ENCODE peak calls at places on chromosomes 1 and 21, in four cellular contexts. B is skeletal muscle cell, E is small intestine, O is body of pancreas. Q is an unnamed sample.

GRCh38 chr21:14737922-14738321 is 191.8 kb upstream of the SAMSN1 start:
- DNase-seq in B (peak), E (peak), O (peak), Q (peak)

GRCh38 chr1:226132731-226133503 is 53.6 kb downstream of the ACBD3 start:
- DNase-seq in B (no peak), E (peak), O (peak), Q (no peak)

GRCh38 chr1:201504799-201505504 is 2.0 kb downstream of the CSRP1 start:
- DNase-seq in B (no peak), E (no peak), O (no peak), Q (no peak)

GRCh38 chr1:119091618-119092017 is 48.8 kb downstream of the WARS2 start:
- DNase-seq in B (no peak), E (no peak), O (no peak), Q (no peak)

GRCh38 chr1:211603191-211603701 is 24.3 kb upstream of the SLC30A1 start:
- DNase-seq in B (no peak), E (peak), O (no peak), Q (no peak)

GRCh38 chr1:36089393-36090121 is 865 bp downstream of the ADPRS start:
- DNase-seq in B (no peak), E (peak), O (no peak), Q (no peak)

GRCh38 chr1:232551281-232551835 is 78.6 kb downstream of the SIPA1L2 start:
- DNase-seq in B (no peak), E (no peak), O (no peak), Q (no peak)

GRCh38 chr1:224333309-224333926 is 3.4 kb upstream of the NVL start:
- DNase-seq in B (peak), E (peak), O (no peak), Q (peak)

GRCh38 chr1:205568469-205569361 is 63.1 kb downstream of the ELK4 start:
- DNase-seq in B (no peak), E (no peak), O (no peak), Q (no peak)

GRCh38 chr1:172452536-172453159 is 8.8 kb upstream of the PIGC start:
- DNase-seq in B (no peak), E (no peak), O (no peak), Q (no peak)

GRCh38 chr1:154607084-154607747 is 770 bp downstream of the ADAR start:
- DNase-seq in B (no peak), E (peak), O (no peak), Q (no peak)

GRCh38 chr21:42790520-42790919 is 88.8 kb downstream of the WDR4 start:
- DNase-seq in B (no peak), E (peak), O (no peak), Q (no peak)

GRCh38 chr1:218254296-218254918 is 30.7 kb upstream of the RRP15 start:
- DNase-seq in B (no peak), E (peak), O (no peak), Q (peak)

GRCh38 chr1:202567747-202568146 is 142.5 kb downstream of the SYT2 start:
- DNase-seq in B (no peak), E (no peak), O (no peak), Q (no peak)

GRCh38 chr1:19765623-19766022 is 34.1 kb downstream of the TMCO4 start:
- DNase-seq in B (peak), E (no peak), O (no peak), Q (no peak)

GRCh38 chr21:35732788-35733187 is 327.5 kb downstream of the SETD4 start:
- DNase-seq in B (no peak), E (peak), O (no peak), Q (no peak)

DNA sequence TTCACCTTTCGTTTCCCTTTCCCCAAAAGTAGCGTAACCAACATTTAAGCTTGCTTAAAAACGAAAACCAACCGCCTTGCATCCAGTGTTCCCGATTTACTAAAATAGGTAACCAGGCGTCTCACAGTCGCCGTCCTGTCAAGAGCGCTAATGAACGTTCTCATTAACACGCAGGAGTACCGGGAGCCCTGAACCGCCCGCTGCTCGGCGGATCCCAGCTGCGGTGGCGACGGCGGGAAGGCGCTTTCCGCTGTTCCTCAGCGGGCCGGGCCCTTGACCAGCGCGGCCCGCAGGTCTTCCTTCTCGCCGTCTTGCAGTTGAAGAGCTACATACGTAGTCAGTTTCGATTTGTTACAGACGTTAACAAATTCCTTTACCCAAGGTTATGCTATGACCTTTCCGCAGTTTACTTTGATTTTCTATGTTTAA is 2.0 kb downstream of the OLIG1 start:
- DNase-seq in B (no peak), E (no peak), O (no peak), Q (peak)
- H3K4me3 ChIP-seq in B (peak), E (peak), O (no peak), Q (peak)

DNA sequence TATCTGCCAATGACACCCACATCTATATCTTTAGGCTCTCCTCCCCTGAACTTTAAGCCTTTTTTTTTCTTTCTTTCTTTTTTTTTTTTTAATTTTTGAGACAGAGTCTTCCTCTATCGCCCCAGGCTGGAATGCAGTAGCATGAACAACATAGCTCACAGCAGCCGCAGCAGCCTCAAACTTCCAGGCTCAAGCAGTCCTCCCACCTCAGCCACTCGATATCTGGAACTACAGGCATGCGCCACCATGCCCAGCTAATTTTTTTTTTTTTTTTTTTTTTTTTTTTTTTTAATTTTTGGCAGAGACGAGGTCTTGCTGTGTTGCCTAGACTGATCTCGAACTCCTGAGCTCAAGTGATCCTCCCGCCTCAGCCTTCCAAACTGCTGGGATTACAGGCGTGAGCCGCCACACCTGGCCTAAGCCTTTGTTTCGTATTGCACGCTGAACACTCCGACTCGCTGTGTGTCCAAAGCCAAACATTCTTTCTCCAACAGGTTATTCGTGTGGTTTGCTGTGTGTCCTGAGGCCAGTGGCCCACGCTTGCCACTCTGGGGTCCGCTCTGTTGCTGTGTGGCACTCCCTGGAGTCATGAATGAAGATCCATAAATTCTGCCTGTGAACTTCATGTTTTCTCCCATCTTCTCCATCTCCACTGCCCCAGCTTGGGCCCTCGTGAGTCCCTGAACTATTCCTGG is 119.4 kb downstream of the CAMTA1 start:
- DNase-seq in B (no peak), E (no peak), O (no peak), Q (no peak)
- H3K4me3 ChIP-seq in B (no peak), E (no peak), O (no peak), Q (no peak)

DNA sequence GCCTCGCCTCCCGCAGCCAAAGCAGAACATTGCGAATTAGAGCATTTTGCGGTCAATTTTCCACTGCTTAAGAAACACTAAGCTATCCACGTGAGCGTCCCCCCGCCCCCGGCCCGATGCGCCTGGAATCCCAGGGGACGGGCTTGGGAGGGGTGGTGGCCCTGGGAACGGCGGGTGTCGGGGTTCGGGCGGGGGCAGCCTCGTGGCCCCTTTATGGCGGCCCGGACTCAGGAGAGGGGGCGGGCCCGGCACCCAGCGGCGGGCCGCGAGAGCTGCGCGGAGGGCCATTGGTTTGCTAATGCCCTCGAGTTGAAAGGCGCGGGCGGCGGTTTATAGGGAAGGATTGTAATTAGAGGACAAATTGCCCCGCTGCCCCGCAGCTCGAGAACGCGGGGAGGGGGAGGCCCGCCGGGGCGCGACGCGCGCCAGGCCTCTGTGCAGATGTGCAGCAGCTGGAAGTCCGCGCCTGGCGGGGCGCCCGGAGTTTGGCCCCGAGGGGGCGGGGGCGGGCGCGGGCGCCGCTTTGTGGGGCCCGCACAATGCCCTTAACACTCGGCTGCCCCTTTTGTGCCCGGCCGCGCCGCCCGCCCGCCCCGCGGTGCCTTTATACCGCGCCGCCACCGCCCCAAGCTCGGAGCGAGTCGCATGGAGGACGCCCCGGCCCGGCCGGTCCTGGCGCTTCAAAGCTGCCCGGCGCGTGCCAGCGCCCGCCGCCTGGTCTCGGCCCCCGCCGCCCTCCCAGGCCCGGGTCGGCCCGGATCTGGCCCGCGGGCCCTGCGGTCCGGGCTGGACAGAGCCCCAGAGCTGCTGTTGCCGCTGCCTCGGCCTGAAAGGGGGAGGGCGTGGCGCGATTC is 1.9 kb upstream of the HES3 start:
- DNase-seq in B (no peak), E (no peak), O (no peak), Q (no peak)
- H3K4me3 ChIP-seq in B (peak), E (no peak), O (no peak), Q (no peak)

DNA sequence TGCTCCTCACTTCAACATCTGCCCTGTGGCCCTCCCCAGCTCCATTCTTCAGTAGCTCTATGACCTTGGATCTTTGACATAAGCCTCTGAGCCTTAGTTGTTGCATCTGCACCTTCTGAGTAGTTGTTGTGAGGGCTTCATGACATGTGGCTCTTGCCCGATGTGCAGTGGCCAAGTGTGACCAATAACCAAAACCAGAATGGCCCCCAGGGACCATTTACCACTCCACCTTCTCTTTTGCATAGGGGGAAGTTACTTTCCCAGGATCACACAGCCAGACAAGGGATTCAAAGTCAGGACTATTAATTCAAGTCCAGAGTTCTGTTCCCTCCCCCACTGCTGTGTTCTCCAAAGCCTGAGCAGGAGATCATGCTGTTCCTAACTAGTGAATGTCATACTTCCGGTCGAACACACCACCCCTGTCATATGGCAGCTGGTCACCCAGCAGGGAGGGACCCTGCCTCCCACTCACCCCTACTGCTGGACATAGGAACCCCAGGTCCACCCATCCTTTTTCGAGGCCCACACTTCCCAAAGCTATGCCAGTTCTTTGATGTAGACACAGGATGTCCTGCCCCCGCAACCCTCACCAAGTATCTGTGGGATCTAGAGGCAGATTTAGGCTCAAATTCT is 4.0 kb downstream of the FGR start:
- DNase-seq in B (no peak), E (no peak), O (no peak), Q (no peak)
- H3K4me3 ChIP-seq in B (no peak), E (no peak), O (no peak), Q (no peak)

GRCh38 chr1:181483084-181483559 is at the start of gene CACNA1E:
- DNase-seq in B (no peak), E (no peak), O (no peak), Q (no peak)
- H3K4me3 ChIP-seq in B (peak), E (peak), O (no peak), Q (no peak)

DNA sequence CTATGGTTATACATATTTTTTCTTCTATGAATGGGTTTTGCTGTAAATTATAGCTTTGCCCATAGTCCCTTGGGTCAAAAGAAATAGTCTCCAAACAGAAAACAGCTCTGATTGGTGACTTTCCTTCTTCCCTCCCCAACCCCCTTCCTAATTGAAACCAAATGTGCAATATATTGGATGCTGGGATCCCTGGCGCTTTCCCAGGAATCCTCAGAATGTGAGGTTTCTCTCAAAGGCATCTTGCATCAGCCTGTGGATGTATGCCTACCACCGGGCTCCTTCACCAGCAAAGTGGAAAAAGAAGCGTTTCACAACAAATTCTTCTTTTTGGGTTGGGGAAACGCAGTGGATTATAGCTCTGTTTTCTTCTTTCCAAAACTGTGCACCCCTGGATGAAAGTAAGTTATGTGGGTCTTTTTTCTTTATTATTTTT is at the start of gene DDR2:
- DNase-seq in B (peak), E (no peak), O (peak), Q (no peak)
- H3K4me3 ChIP-seq in B (peak), E (no peak), O (no peak), Q (no peak)

DNA sequence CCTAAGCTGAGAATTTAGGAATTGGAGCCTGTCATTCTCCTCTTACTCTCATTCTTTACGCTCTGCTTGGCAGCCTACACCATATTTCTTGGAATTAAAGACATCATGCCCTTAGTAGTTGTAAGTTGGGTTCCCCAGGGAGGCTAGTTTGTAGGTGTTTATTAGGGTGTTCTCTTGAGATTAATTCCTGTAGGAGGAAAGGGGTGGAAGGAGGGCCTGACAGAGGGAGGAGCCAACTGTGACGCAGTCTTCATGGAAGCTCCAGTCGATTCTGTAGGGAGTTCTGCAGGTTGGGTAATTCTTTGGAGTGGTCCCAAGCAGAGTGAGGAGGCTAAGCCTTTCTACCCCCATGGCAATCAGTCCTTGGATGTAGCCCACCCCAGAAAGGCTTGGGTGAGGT is 111.4 kb downstream of the HHAT start:
- DNase-seq in B (no peak), E (no peak), O (no peak), Q (no peak)
- H3K4me3 ChIP-seq in B (no peak), E (no peak), O (no peak), Q (no peak)